ENCODE peak calls at places on chromosomes 13 and 19, in five cellular contexts. B is stimulated activated effector memory CD8-positive, alpha-beta T cell treated with anti-CD3 and anti-CD28 coated beads, Interleukin-12 subunit alpha, Interleukin-12 subunit beta, amount 100 ng/mL, for 72 hours; H is HCT116; L is GM12878; F is heart right ventricle. M is an unnamed sample.

GRCh38 chr13:113771709-113772331 is 12.8 kb downstream of the TMEM255B start:
- ATAC-seq in L (no peak), H (no peak), F (no peak), B (peak), M (no peak)

GRCh38 chr13:24119593-24120508 is 40.7 kb upstream of the SPATA13 start:
- ATAC-seq in H (no peak), F (no peak), B (no peak), L (no peak), M (no peak)

GRCh38 chr13:112740502-112741131 is 50.8 kb downstream of the ATP11A start:
- ATAC-seq in H (no peak), L (no peak), F (peak), B (no peak), M (no peak)

GRCh38 chr13:79658333-79658975 is 177.5 kb downstream of the NDFIP2 start:
- ATAC-seq in B (no peak), H (no peak), F (peak), L (no peak), M (no peak)

GRCh38 chr13:21871919-21872318 is 201.0 kb downstream of the FGF9 start:
- ATAC-seq in L (no peak), B (no peak), F (no peak), H (no peak), M (no peak)

GRCh38 chr19:3459322-3459881 is 20.9 kb downstream of the SMIM24 start:
- ATAC-seq in B (no peak), F (peak), L (peak), H (no peak), M (no peak)

GRCh38 chr19:15180451-15181390 is 20.1 kb downstream of the NOTCH3 start:
- ATAC-seq in L (no peak), B (no peak), H (no peak), F (peak), M (no peak)

GRCh38 chr19:46859637-46860124 is 1.1 kb upstream of the ARHGAP35 start:
- ATAC-seq in B (no peak), L (no peak), H (peak), F (no peak), M (no peak)

GRCh38 chr13:33536639-33537425 is 251.3 kb upstream of the STARD13 start:
- ATAC-seq in F (no peak), H (no peak), B (no peak), L (peak), M (no peak)

GRCh38 chr19:41230067-41230857 is 11.2 kb downstream of the AXL start:
- ATAC-seq in F (no peak), H (no peak), B (no peak), L (no peak), M (no peak)

GRCh38 chr13:110714798-110715394 is 1.4 kb downstream of the ING1 start:
- ATAC-seq in B (no peak), F (peak), L (peak), H (no peak), M (no peak)

GRCh38 chr19:48090281-48090802 is 20.3 kb downstream of the PLA2G4C start:
- ATAC-seq in B (no peak), H (no peak), F (no peak), L (no peak), M (no peak)

M was measured in stimulated activated memory B cell treated with anti-CD40 and anti-IgM and Interleukin-4, amounts not matched to agents 10 μg/mL and 1 μg/mL and 100 μg/mL, for 72 hours.